ENCODE peak calls at places on chromosomes 1 and 21, in eight cellular contexts. D is astrocyte of the spinal cord, W is mesothelial cell of epicardium, N is NCI-H1417, A is HEK293T, T is left cardiac atrium, I is endothelial cell, B is NCI-H1092. K is an unnamed sample.

GRCh38 chr21:33360281-33360680 is 35.5 kb downstream of the IFNAR1 start:
- DNase-seq in T (no peak), D (peak), A (no peak), B (no peak), W (no peak), N (no peak), I (no peak), K (no peak)

GRCh38 chr1:12549460-12550349 is 68.3 kb downstream of the DHRS3 start:
- DNase-seq in T (peak), I (no peak), D (peak), B (no peak), A (no peak), W (no peak), N (peak), K (peak)

GRCh38 chr1:203985044-203985443 is 87.9 kb upstream of the SOX13 start:
- DNase-seq in W (no peak), D (no peak), I (no peak), A (no peak), T (no peak), B (no peak), N (no peak), K (no peak)

GRCh38 chr1:185426761-185427698 is 110.0 kb upstream of the IVNS1ABP start:
- DNase-seq in I (no peak), T (peak), W (no peak), B (no peak), A (no peak), N (no peak), D (peak), K (no peak)

GRCh38 chr1:24952413-24952841 is 22.4 kb upstream of the RUNX3 start:
- DNase-seq in T (no peak), A (no peak), I (no peak), D (no peak), N (no peak), W (no peak), B (no peak), K (no peak)

GRCh38 chr1:12407050-12407961 is 177.5 kb downstream of the VPS13D start:
- DNase-seq in A (no peak), B (no peak), W (no peak), I (no peak), D (peak), N (no peak), T (no peak), K (no peak)

GRCh38 chr1:8285965-8286364 is 31.9 kb upstream of the SLC45A1 start:
- DNase-seq in D (no peak), I (no peak), A (no peak), W (no peak), B (no peak), T (no peak), N (no peak), K (no peak)

GRCh38 chr1:54125671-54126070 is 27.1 kb downstream of the CDCP2 start:
- DNase-seq in A (no peak), W (no peak), I (no peak), B (no peak), D (peak), T (peak), N (peak), K (peak)

GRCh38 chr1:45721207-45721606 is 29.2 kb downstream of the IPP start:
- DNase-seq in D (peak), A (no peak), W (no peak), T (no peak), I (no peak), N (peak), B (no peak), K (no peak)

GRCh38 chr1:110927484-110928075 is 36.1 kb downstream of the LRIF1 start:
- DNase-seq in N (no peak), T (no peak), W (no peak), A (no peak), D (no peak), I (no peak), B (no peak), K (no peak)

GRCh38 chr1:31855038-31855845 is 39.4 kb upstream of the SPOCD1 start:
- DNase-seq in W (no peak), A (no peak), B (no peak), N (no peak), T (no peak), D (peak), I (no peak), K (peak)

GRCh38 chr1:84271452-84272273 is 29.8 kb upstream of the SAMD13 start:
- DNase-seq in D (peak), T (no peak), I (no peak), N (peak), B (no peak), W (no peak), A (no peak), K (peak)

GRCh38 chr1:244112646-244113045 is 61.6 kb downstream of the ZBTB18 start:
- DNase-seq in T (no peak), D (peak), A (no peak), I (no peak), N (no peak), B (no peak), W (no peak), K (no peak)

GRCh38 chr1:41957568-41957967 is 38.8 kb upstream of the HIVEP3 start:
- DNase-seq in N (no peak), A (no peak), I (no peak), T (no peak), D (peak), W (no peak), B (no peak), K (no peak)

GRCh38 chr1:185315364-185316108 is 1.5 kb downstream of the IVNS1ABP start:
- DNase-seq in W (no peak), I (no peak), D (peak), A (no peak), T (no peak), N (peak), B (peak), K (no peak)

GRCh38 chr1:210978316-210978993 is 155.5 kb downstream of the KCNH1 start:
- DNase-seq in D (no peak), W (no peak), B (no peak), A (no peak), I (no peak), T (no peak), N (no peak), K (no peak)

GRCh38 chr21:26842976-26843911 is 2.0 kb downstream of the ADAMTS1 start:
- DNase-seq in T (peak), A (peak), D (peak), N (peak), B (no peak), W (peak), I (peak), K (no peak)

GRCh38 chr1:234661249-234661928 is 51.4 kb upstream of the IRF2BP2 start:
- DNase-seq in T (no peak), A (no peak), D (no peak), I (no peak), B (no peak), N (no peak), W (no peak), K (no peak)

K was measured in DMS153.